ENCODE peak calls at places on chromosomes 16 and 17, in five cellular contexts. Y, X, G, S and F are unnamed samples.

GRCh38 chr17:73313526-73314127 is 1.8 kb upstream of the CDC42EP4 start:
- DNase-seq in Y (no peak), X (no peak), G (no peak), S (no peak), F (no peak)

GRCh38 chr16:12920739-12921138 is 19.3 kb downstream of the SHISA9 start:
- DNase-seq in Y (no peak), X (no peak), G (no peak), S (no peak), F (no peak)

GRCh38 chr16:88076211-88076931 is 125.1 kb downstream of the BANP start:
- DNase-seq in Y (peak; percentile 65), X (no peak), G (no peak), S (no peak), F (no peak)

GRCh38 chr16:16073884-16074781 is 124.7 kb downstream of the ABCC1 start:
- DNase-seq in Y (no peak), X (peak; percentile 99), G (no peak), S (no peak), F (no peak)

GRCh38 chr17:70819183-70819582 is 649.9 kb downstream of the KCNJ2 start:
- DNase-seq in Y (no peak), X (no peak), G (no peak), S (no peak), F (no peak)

GRCh38 chr16:74034862-74035261 is 261.8 kb upstream of the PSMD7 start:
- DNase-seq in Y (no peak), X (no peak), G (no peak), S (peak; percentile 6), F (peak; percentile 36)

GRCh38 chr16:31083556-31083955 is 5.2 kb downstream of the PRSS53 start:
- DNase-seq in Y (peak; percentile 50), X (no peak), G (no peak), S (no peak), F (no peak)

GRCh38 chr16:72191551-72191950 is 19.6 kb upstream of the PMFBP1 start:
- DNase-seq in Y (no peak), X (no peak), G (no peak), S (no peak), F (no peak)

GRCh38 chr16:3152022-3152272 is 17.1 kb downstream of the ZNF213 start:
- DNase-seq in Y (no peak), X (no peak), G (no peak), S (no peak), F (no peak)

GRCh38 chr16:22189473-22190168 is 16.5 kb upstream of the EEF2K start:
- DNase-seq in Y (peak; percentile 90), X (no peak), G (no peak), S (peak; percentile 70), F (peak; percentile 89)

GRCh38 chr16:19926449-19927390 is 42.1 kb upstream of the GPRC5B start:
- DNase-seq in Y (no peak), X (no peak), G (no peak), S (peak; percentile 8), F (no peak)

GRCh38 chr16:56360117-56361008 is 65.0 kb downstream of the AMFR start:
- DNase-seq in Y (peak; percentile 71), X (no peak), G (no peak), S (no peak), F (no peak)

GRCh38 chr16:56355786-56356275 is 69.5 kb downstream of the AMFR start:
- DNase-seq in Y (peak; percentile 73), X (no peak), G (no peak), S (no peak), F (no peak)

GRCh38 chr16:56357291-56357764 is 68.0 kb downstream of the AMFR start:
- DNase-seq in Y (peak; percentile 79), X (no peak), G (no peak), S (peak; percentile 21), F (peak; percentile 38)

GRCh38 chr16:56356276-56357241 is 68.8 kb downstream of the AMFR start:
- DNase-seq in Y (peak; percentile 94), X (peak; percentile 85), G (peak; percentile 33), S (peak; percentile 67), F (peak; percentile 70)

DNA sequence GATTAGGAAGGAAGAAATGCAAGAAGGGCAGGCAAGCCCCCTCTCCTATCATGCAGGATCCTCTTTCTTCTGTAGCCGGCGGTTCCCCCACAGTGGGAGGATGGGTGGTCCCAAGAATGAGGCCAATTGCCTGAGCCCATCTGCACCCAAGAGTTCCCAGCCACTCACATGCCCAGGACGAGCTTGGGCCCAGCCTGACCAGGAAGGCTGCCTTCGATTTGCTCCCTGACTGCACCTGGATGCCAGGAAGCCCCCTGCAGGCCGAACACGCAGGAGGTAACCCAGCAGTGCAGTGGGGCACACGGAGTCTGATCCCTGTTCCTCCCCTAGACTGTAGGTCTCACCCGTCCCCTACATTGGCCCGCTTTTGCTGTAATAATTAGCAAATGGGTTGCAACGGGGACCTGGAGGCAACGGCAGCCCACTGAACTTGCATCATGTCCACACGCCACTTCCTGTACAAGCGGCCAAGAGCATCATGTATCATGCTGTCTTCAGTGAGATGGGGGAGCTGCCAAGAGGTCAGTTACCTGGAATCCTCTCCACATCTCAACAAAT is 67.5 kb downstream of the AMFR start:
- DNase-seq in Y (peak; percentile 75), X (no peak), G (no peak), S (no peak), F (no peak)
- H3K27ac ChIP-seq in Y (peak overlapping the region; percentile 51), X (peak overlapping the region; percentile 66), G (no peak overlapping the region), S (no peak overlapping the region), F (peak overlapping the region; percentile 20)

GRCh38 chr16:53111078-53111776 is 56.4 kb downstream of the CHD9 start:
- DNase-seq in Y (no peak), X (no peak), G (no peak), S (peak; percentile 21), F (no peak)
- H3K4me1 ChIP-seq in Y (no peaks in the 10 kb centered on the region), X (no peaks in the 10 kb centered on the region), G (no peaks in the 10 kb centered on the region), S (no peaks in the 10 kb centered on the region), F (no peaks in the 10 kb centered on the region)

DNA sequence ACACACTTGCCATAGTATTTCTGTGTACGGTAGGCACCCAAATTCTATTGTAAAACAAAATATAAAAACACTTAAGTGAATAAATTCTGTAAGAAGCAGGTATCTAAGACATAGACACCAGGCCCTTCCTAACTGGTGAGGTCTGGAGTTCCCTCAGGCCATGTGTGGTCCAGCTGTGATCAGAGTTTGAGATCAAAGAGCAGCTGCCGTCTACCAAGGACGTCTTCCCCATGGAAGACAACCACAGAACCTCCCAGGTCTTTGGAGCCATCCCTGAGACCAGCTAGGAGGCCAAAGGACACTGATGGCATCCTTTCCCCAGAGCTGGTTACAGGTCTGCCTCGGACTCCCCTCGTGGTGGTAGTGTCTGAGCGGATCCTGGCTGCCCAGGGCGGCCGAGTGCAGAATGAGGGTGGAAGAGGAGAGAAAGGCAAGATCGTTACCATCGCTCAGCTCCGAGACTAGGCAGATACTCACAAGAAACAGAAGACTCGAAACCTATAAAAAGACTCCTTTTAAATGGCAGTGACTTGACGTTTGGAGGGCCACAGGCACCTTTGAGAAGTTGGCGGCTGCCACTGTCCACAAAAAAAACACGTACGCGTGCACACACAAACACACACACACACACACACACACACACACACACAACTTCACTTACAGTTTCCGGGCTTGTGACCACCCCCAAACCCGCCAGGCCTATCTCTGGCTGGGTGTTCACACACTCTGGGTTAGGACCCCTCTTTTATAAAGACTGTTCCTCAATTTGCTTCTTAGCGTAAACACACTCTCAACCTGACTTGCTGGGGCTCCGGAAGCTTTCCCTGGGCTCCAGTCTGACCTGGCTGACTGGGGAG is 7.5 kb downstream of the TIMP2 start:
- DNase-seq in Y (no peak), X (no peak), G (no peak), S (no peak), F (no peak)
- H3K27ac ChIP-seq in Y (peak overlapping the region; percentile 93), X (no peak overlapping the region), G (no peak overlapping the region), S (no peak overlapping the region), F (no peak overlapping the region)

DNA sequence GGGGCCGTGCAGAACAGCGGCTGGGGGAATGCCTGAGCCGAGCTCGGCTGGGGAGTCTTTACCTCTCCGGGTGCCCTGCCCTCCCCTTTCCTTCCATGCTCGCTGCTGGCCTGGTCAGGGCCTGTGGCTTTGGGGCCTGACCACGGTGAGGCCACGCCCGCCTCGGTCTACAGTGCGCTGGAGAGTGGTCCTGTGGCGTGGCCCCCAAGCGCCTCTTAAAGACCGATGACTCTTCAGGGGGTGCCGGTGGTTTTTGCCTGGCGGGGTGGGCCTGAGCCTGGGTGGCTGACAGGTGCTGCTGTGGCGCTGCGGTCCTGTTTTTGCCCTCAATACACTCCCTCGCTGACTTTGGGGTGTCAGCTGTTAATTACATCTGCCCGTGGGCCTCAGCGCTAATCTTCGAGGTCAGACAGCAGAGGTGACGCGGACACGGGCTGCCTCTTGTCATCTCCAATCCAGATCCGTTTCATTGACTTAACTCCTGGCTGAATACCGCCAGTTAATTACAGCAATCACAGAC is 29.7 kb downstream of the GSE1 start:
- DNase-seq in Y (no peak), X (no peak), G (no peak), S (no peak), F (no peak)
- H3K4me1 ChIP-seq in Y (no peaks in the 10 kb centered on the region), X (peaks cover 36% of the 10 kb centered on the region), G (peaks cover 15% of the 10 kb centered on the region), S (peaks cover 36% of the 10 kb centered on the region), F (peaks cover 4% of the 10 kb centered on the region)

DNA sequence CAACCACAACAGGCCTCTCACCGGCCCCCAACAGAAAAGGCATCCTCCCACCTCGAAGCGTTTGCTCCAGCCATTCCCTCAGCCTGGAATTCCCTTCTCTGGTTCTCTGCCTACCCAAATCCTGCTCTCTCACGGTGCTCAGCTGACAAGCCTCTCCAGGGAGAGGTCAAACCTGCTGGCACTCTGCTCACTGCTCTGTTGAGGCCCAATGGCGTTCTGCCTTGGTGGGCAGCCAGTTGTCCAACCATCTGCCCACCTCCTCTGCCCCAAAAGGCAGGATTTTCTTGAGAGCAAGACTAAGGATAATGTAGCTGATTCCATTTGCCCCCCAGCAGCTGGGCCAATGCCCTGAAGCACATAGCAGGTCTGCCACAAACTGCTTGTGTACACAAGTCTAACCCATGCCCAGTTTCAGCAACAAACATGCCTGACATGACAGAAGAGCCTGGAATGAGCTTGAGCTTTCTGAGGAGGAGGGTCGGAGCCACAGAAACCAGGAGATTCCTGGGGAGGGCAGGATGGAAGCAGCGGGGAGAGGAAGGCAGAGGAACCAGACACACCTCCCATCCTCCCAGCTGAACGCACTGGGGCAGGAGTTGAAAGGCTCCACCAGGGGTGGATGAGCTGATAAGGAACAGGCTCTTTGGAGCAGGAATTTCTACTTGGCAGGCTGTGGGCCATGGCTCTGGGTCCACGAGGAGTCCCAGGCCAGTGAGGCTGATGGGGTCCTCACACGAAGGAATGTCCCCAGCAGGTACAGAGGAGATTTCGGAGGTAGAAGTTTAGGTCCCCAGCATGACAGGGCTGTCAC is 23.9 kb downstream of the ARHGAP27 start:
- DNase-seq in Y (peak; percentile 67), X (no peak), G (no peak), S (no peak), F (peak; percentile 62)
- H3K27ac ChIP-seq in Y (peak overlapping the region; percentile 95), X (no peak overlapping the region), G (no peak overlapping the region), S (no peak overlapping the region), F (peak overlapping the region; percentile 95)